ENCODE peak calls at places on chromosome 16, in eight cellular contexts. One of them, this sample, is unnamed.

GRCh38 chr16:3546990-3547682 is 30.1 kb downstream of the NLRC3 start:
- DNase-seq in GM12878: no peak
- DNase-seq in upper lobe of left lung: no peak
- DNase-seq in transverse colon: no peak
- DNase-seq in sigmoid colon: no peak
- DNase-seq in suprapubic skin: no peak
- DNase-seq in HepG2: no peak
- DNase-seq in H1: no peak
- DNase-seq in this sample: no peak

GRCh38 chr16:51167170-51167710 is 16.2 kb upstream of the SALL1 start:
- DNase-seq in suprapubic skin: no peak
- DNase-seq in HepG2: no peak
- DNase-seq in upper lobe of left lung: no peak
- DNase-seq in sigmoid colon: no peak
- DNase-seq in H1: peak
- DNase-seq in GM12878: no peak
- DNase-seq in transverse colon: no peak
- DNase-seq in this sample: no peak

GRCh38 chr16:50372611-50373344 is 4.0 kb upstream of the BRD7 start:
- DNase-seq in suprapubic skin: no peak
- DNase-seq in HepG2: peak
- DNase-seq in H1: no peak
- DNase-seq in GM12878: no peak
- DNase-seq in upper lobe of left lung: peak
- DNase-seq in transverse colon: peak
- DNase-seq in sigmoid colon: peak
- DNase-seq in this sample: no peak

GRCh38 chr16:55568151-55568693 is 1.7 kb downstream of the CAPNS2 start:
- DNase-seq in transverse colon: no peak
- DNase-seq in sigmoid colon: no peak
- DNase-seq in H1: no peak
- DNase-seq in HepG2: no peak
- DNase-seq in suprapubic skin: no peak
- DNase-seq in upper lobe of left lung: no peak
- DNase-seq in GM12878: no peak
- DNase-seq in this sample: no peak

GRCh38 chr16:87939562-87940423 is 3.5 kb upstream of the CA5A start:
- DNase-seq in sigmoid colon: no peak
- DNase-seq in HepG2: peak
- DNase-seq in upper lobe of left lung: no peak
- DNase-seq in GM12878: no peak
- DNase-seq in suprapubic skin: no peak
- DNase-seq in transverse colon: no peak
- DNase-seq in H1: no peak
- DNase-seq in this sample: no peak

GRCh38 chr16:72905581-72905980 is 142.3 kb downstream of the ZFHX3 start:
- DNase-seq in sigmoid colon: no peak
- DNase-seq in transverse colon: no peak
- DNase-seq in HepG2: no peak
- DNase-seq in upper lobe of left lung: no peak
- DNase-seq in GM12878: no peak
- DNase-seq in H1: no peak
- DNase-seq in suprapubic skin: no peak
- DNase-seq in this sample: no peak

GRCh38 chr16:3968556-3968955 is 88.0 kb upstream of the CREBBP start:
- DNase-seq in upper lobe of left lung: no peak
- DNase-seq in GM12878: no peak
- DNase-seq in transverse colon: no peak
- DNase-seq in H1: no peak
- DNase-seq in sigmoid colon: no peak
- DNase-seq in suprapubic skin: no peak
- DNase-seq in HepG2: no peak
- DNase-seq in this sample: no peak

GRCh38 chr16:86306046-86306644 is 204.2 kb upstream of the FOXF1 start:
- DNase-seq in HepG2: no peak
- DNase-seq in sigmoid colon: peak
- DNase-seq in H1: no peak
- DNase-seq in upper lobe of left lung: no peak
- DNase-seq in suprapubic skin: no peak
- DNase-seq in GM12878: no peak
- DNase-seq in transverse colon: no peak
- DNase-seq in this sample: no peak

GRCh38 chr16:30748634-30749445 is 615 bp downstream of the PHKG2 start:
- DNase-seq in HepG2: no peak
- DNase-seq in suprapubic skin: peak
- DNase-seq in H1: peak
- DNase-seq in upper lobe of left lung: peak
- DNase-seq in GM12878: no peak
- DNase-seq in transverse colon: peak
- DNase-seq in sigmoid colon: peak
- DNase-seq in this sample: no peak

GRCh38 chr16:11711662-11712061 is 31.0 kb downstream of the TXNDC11 start:
- DNase-seq in HepG2: no peak
- DNase-seq in suprapubic skin: no peak
- DNase-seq in upper lobe of left lung: no peak
- DNase-seq in sigmoid colon: no peak
- DNase-seq in H1: no peak
- DNase-seq in transverse colon: no peak
- DNase-seq in GM12878: no peak
- DNase-seq in this sample: no peak

GRCh38 chr16:49964316-49964715 is 60.7 kb upstream of the CNEP1R1 start:
- DNase-seq in H1: no peak
- DNase-seq in upper lobe of left lung: no peak
- DNase-seq in GM12878: no peak
- DNase-seq in sigmoid colon: no peak
- DNase-seq in HepG2: no peak
- DNase-seq in suprapubic skin: no peak
- DNase-seq in transverse colon: no peak
- DNase-seq in this sample: no peak

GRCh38 chr16:2775765-2776499 is 1.1 kb downstream of the ELOB start:
- DNase-seq in HepG2: no peak
- DNase-seq in H1: no peak
- DNase-seq in GM12878: no peak
- DNase-seq in transverse colon: no peak
- DNase-seq in sigmoid colon: peak
- DNase-seq in upper lobe of left lung: no peak
- DNase-seq in suprapubic skin: no peak
- DNase-seq in this sample: no peak

GRCh38 chr16:81502396-81503060 is 57.9 kb downstream of the CMIP start:
- DNase-seq in suprapubic skin: no peak
- DNase-seq in upper lobe of left lung: no peak
- DNase-seq in sigmoid colon: no peak
- DNase-seq in HepG2: no peak
- DNase-seq in transverse colon: no peak
- DNase-seq in GM12878: no peak
- DNase-seq in H1: no peak
- DNase-seq in this sample: no peak

GRCh38 chr16:29962344-29962994 is 590 bp downstream of the TMEM219 start:
- DNase-seq in sigmoid colon: no peak
- DNase-seq in H1: no peak
- DNase-seq in HepG2: peak
- DNase-seq in transverse colon: peak
- DNase-seq in upper lobe of left lung: no peak
- DNase-seq in suprapubic skin: no peak
- DNase-seq in GM12878: no peak
- DNase-seq in this sample: peak

GRCh38 chr16:24771132-24771778 is 41.8 kb downstream of the TNRC6A start:
- DNase-seq in sigmoid colon: no peak
- DNase-seq in suprapubic skin: no peak
- DNase-seq in upper lobe of left lung: no peak
- DNase-seq in H1: no peak
- DNase-seq in transverse colon: no peak
- DNase-seq in HepG2: no peak
- DNase-seq in GM12878: no peak
- DNase-seq in this sample: no peak

GRCh38 chr16:82625066-82625968 is 1.5 kb upstream of the CDH13 start:
- DNase-seq in suprapubic skin: no peak
- DNase-seq in upper lobe of left lung: no peak
- DNase-seq in H1: no peak
- DNase-seq in transverse colon: no peak
- DNase-seq in sigmoid colon: peak
- DNase-seq in GM12878: no peak
- DNase-seq in HepG2: no peak
- DNase-seq in this sample: no peak
- TF ChIP-seq EP300 in suprapubic skin: no peak
- TF ChIP-seq EP300 in upper lobe of left lung: no peak
- TF ChIP-seq EP300 in H1: no peak
- TF ChIP-seq EP300 in transverse colon: no peak
- TF ChIP-seq EP300 in sigmoid colon: no peak
- TF ChIP-seq EP300 in GM12878: no peak
- TF ChIP-seq EP300 in HepG2: no peak
- TF ChIP-seq EP300 in this sample: no peak

GRCh38 chr16:77468831-77469230 is 34.0 kb upstream of the ADAMTS18 start:
- DNase-seq in transverse colon: no peak
- DNase-seq in suprapubic skin: no peak
- DNase-seq in sigmoid colon: no peak
- DNase-seq in HepG2: no peak
- DNase-seq in upper lobe of left lung: no peak
- DNase-seq in H1: no peak
- DNase-seq in GM12878: no peak
- DNase-seq in this sample: no peak
- TF ChIP-seq POLR2AphosphoS5 in transverse colon: no peak
- TF ChIP-seq POLR2AphosphoS5 in suprapubic skin: no peak
- TF ChIP-seq POLR2AphosphoS5 in sigmoid colon: no peak
- TF ChIP-seq POLR2AphosphoS5 in HepG2: no peak
- TF ChIP-seq POLR2AphosphoS5 in upper lobe of left lung: no peak
- TF ChIP-seq POLR2AphosphoS5 in H1: no peak
- TF ChIP-seq POLR2AphosphoS5 in GM12878: no peak
- TF ChIP-seq POLR2AphosphoS5 in this sample: no peak

GRCh38 chr16:23229714-23230113 is 47.2 kb downstream of the SCNN1G start:
- DNase-seq in transverse colon: peak
- DNase-seq in GM12878: no peak
- DNase-seq in suprapubic skin: no peak
- DNase-seq in upper lobe of left lung: no peak
- DNase-seq in HepG2: no peak
- DNase-seq in sigmoid colon: no peak
- DNase-seq in H1: no peak
- DNase-seq in this sample: no peak
- TF ChIP-seq EP300 in transverse colon: no peak
- TF ChIP-seq EP300 in GM12878: no peak
- TF ChIP-seq EP300 in suprapubic skin: no peak
- TF ChIP-seq EP300 in upper lobe of left lung: no peak
- TF ChIP-seq EP300 in HepG2: no peak
- TF ChIP-seq EP300 in sigmoid colon: no peak
- TF ChIP-seq EP300 in H1: no peak
- TF ChIP-seq EP300 in this sample: no peak

GRCh38 chr16:53486230-53486629 is 16.8 kb downstream of the AKTIP start:
- DNase-seq in GM12878: no peak
- DNase-seq in sigmoid colon: no peak
- DNase-seq in transverse colon: no peak
- DNase-seq in HepG2: no peak
- DNase-seq in upper lobe of left lung: no peak
- DNase-seq in suprapubic skin: no peak
- DNase-seq in H1: no peak
- DNase-seq in this sample: no peak

GRCh38 chr16:53484542-53484941 is 18.5 kb downstream of the AKTIP start:
- DNase-seq in HepG2: no peak
- DNase-seq in GM12878: no peak
- DNase-seq in H1: no peak
- DNase-seq in upper lobe of left lung: no peak
- DNase-seq in transverse colon: no peak
- DNase-seq in suprapubic skin: no peak
- DNase-seq in sigmoid colon: no peak
- DNase-seq in this sample: no peak

GRCh38 chr16:53478965-53479364 is 24.0 kb downstream of the AKTIP start:
- DNase-seq in transverse colon: no peak
- DNase-seq in HepG2: no peak
- DNase-seq in upper lobe of left lung: no peak
- DNase-seq in H1: no peak
- DNase-seq in sigmoid colon: no peak
- DNase-seq in GM12878: no peak
- DNase-seq in suprapubic skin: no peak
- DNase-seq in this sample: no peak

GRCh38 chr16:53480394-53480793 is 22.6 kb downstream of the AKTIP start:
- DNase-seq in transverse colon: no peak
- DNase-seq in H1: no peak
- DNase-seq in sigmoid colon: no peak
- DNase-seq in HepG2: no peak
- DNase-seq in suprapubic skin: no peak
- DNase-seq in upper lobe of left lung: no peak
- DNase-seq in GM12878: no peak
- DNase-seq in this sample: no peak

GRCh38 chr16:53482123-53482522 is 20.9 kb downstream of the AKTIP start:
- DNase-seq in transverse colon: no peak
- DNase-seq in H1: no peak
- DNase-seq in suprapubic skin: no peak
- DNase-seq in upper lobe of left lung: no peak
- DNase-seq in GM12878: no peak
- DNase-seq in sigmoid colon: no peak
- DNase-seq in HepG2: no peak
- DNase-seq in this sample: no peak
- TF ChIP-seq POLR2AphosphoS5 in transverse colon: no peak
- TF ChIP-seq POLR2AphosphoS5 in H1: no peak
- TF ChIP-seq POLR2AphosphoS5 in suprapubic skin: no peak
- TF ChIP-seq POLR2AphosphoS5 in upper lobe of left lung: no peak
- TF ChIP-seq POLR2AphosphoS5 in GM12878: no peak
- TF ChIP-seq POLR2AphosphoS5 in sigmoid colon: no peak
- TF ChIP-seq POLR2AphosphoS5 in HepG2: no peak
- TF ChIP-seq POLR2AphosphoS5 in this sample: no peak

GRCh38 chr16:84600343-84601229 is 17.3 kb downstream of the COTL1 start:
- DNase-seq in transverse colon: no peak
- DNase-seq in H1: no peak
- DNase-seq in sigmoid colon: no peak
- DNase-seq in GM12878: peak
- DNase-seq in upper lobe of left lung: no peak
- DNase-seq in suprapubic skin: no peak
- DNase-seq in HepG2: no peak
- DNase-seq in this sample: no peak
- TF ChIP-seq EP300 in transverse colon: no peak
- TF ChIP-seq EP300 in H1: no peak
- TF ChIP-seq EP300 in sigmoid colon: no peak
- TF ChIP-seq EP300 in GM12878: no peak
- TF ChIP-seq EP300 in upper lobe of left lung: no peak
- TF ChIP-seq EP300 in suprapubic skin: no peak
- TF ChIP-seq EP300 in HepG2: no peak
- TF ChIP-seq EP300 in this sample: no peak

This sample was measured in stomach.